ENCODE peak calls at places on chromosomes 3 and 15, in nine cellular contexts. Q is AG04450, W is AG10803, D is body of pancreas, I is IMR-90, R is fibroblast of pulmonary artery, T is pancreas, Y is thyroid gland, H is lower leg skin. C is an unnamed sample.

GRCh38 chr15:100201376-100202280 is 140.1 kb downstream of the ADAMTS17 start:
- DNase-seq in Q (no peak), W (peak), D (no peak), I (no peak), R (no peak), T (peak), Y (no peak), H (no peak), C (no peak)

GRCh38 chr3:52289338-52289746 is 1.7 kb downstream of the GLYCTK start:
- DNase-seq in Q (no peak), W (no peak), D (peak), I (no peak), R (no peak), T (peak), Y (no peak), H (no peak), C (no peak)

GRCh38 chr15:91566116-91566515 is 287.4 kb upstream of the SLCO3A1 start:
- DNase-seq in Q (no peak), W (no peak), D (no peak), I (no peak), R (no peak), T (no peak), Y (no peak), H (no peak), C (no peak)

GRCh38 chr3:182763896-182764295 is 29.4 kb upstream of the ATP11B start:
- DNase-seq in Q (no peak), W (no peak), D (no peak), I (no peak), R (no peak), T (no peak), Y (no peak), H (no peak), C (no peak)

GRCh38 chr3:72957303-72957702 is 39.3 kb upstream of the PPP4R2 start:
- DNase-seq in Q (no peak), W (no peak), D (peak), I (no peak), R (peak), T (no peak), Y (no peak), H (no peak), C (no peak)

GRCh38 chr3:41200669-41201021 is 1.3 kb downstream of the CTNNB1 start:
- DNase-seq in Q (no peak), W (peak), D (no peak), I (peak), R (peak), T (no peak), Y (peak), H (peak), C (peak)

GRCh38 chr3:11214451-11214987 is 57.7 kb upstream of the ATG7 start:
- DNase-seq in Q (no peak), W (no peak), D (no peak), I (no peak), R (no peak), T (no peak), Y (no peak), H (no peak), C (no peak)

GRCh38 chr15:51077565-51078153 is 17.0 kb downstream of the TNFAIP8L3 start:
- DNase-seq in Q (no peak), W (peak), D (peak), I (no peak), R (peak), T (peak), Y (peak), H (no peak), C (peak)

GRCh38 chr3:131501949-131502348 is 822 bp downstream of the MRPL3 start:
- DNase-seq in Q (no peak), W (no peak), D (no peak), I (no peak), R (no peak), T (no peak), Y (no peak), H (no peak), C (no peak)

GRCh38 chr15:91821458-91821857 is 32.0 kb upstream of the SLCO3A1 start:
- DNase-seq in Q (no peak), W (no peak), D (no peak), I (no peak), R (no peak), T (no peak), Y (no peak), H (no peak), C (no peak)

GRCh38 chr3:29004885-29005599 is 275.8 kb upstream of the RBMS3 start:
- DNase-seq in Q (no peak), W (no peak), D (no peak), I (no peak), R (no peak), T (no peak), Y (no peak), H (no peak), C (no peak)

GRCh38 chr3:135491478-135491877 is 474.1 kb upstream of the PPP2R3A start:
- DNase-seq in Q (no peak), W (no peak), D (no peak), I (no peak), R (no peak), T (no peak), Y (no peak), H (no peak), C (peak)

GRCh38 chr3:7577513-7577912 is 716.6 kb downstream of the GRM7 start:
- DNase-seq in Q (no peak), W (no peak), D (no peak), I (no peak), R (no peak), T (no peak), Y (no peak), H (no peak), C (no peak)

GRCh38 chr15:60552224-60552623 is 73.3 kb upstream of the ICE2 start:
- DNase-seq in Q (no peak), W (no peak), D (no peak), I (no peak), R (no peak), T (no peak), Y (no peak), H (no peak), C (no peak)

DNA sequence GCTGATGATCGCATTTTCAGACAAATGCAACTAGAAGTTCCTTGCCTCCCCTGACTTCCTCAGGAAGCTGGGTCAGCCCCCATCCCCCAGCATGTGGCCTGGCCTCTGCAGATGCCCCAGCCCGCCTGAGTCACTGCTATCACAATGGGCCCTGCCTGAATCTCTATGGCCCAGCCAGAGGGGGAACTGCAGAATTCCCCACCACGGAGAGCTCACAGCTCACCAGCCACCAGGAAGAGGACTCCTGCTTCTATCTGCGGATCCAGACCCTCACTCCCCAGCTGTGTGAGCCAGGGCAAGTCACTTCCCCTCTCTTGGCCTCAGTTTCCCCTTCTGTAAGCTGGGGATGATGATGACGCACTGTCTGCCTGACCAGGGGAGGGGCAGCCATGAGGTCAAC is 6.9 kb downstream of the PLXND1 start:
- DNase-seq in Q (no peak), W (peak), D (no peak), I (peak), R (peak), T (no peak), Y (no peak), H (no peak), C (peak)
- H3K4me3 ChIP-seq in Q (no peak), W (no peak), D (no peak), I (no peak), R (no peak), T (no peak), Y (no peak), H (no peak), C (no peak)

GRCh38 chr15:80915462-80915861 is 74.2 kb downstream of the MESD start:
- DNase-seq in Q (no peak), W (no peak), D (no peak), I (no peak), R (no peak), T (no peak), Y (no peak), H (no peak), C (no peak)
- TF ChIP-seq CTCF in Q (no peak), W (no peak), D (no peak), I (no peak), R (no peak), T (no peak), Y (no peak), H (no peak), C (no peak)

GRCh38 chr15:96135166-96136093 is 195.1 kb upstream of the NR2F2 start:
- DNase-seq in Q (no peak), W (no peak), D (no peak), I (no peak), R (no peak), T (no peak), Y (no peak), H (no peak), C (no peak)
- H3K4me3 ChIP-seq in Q (no peak), W (no peak), D (no peak), I (no peak), R (no peak), T (no peak), Y (no peak), H (no peak), C (no peak)

DNA sequence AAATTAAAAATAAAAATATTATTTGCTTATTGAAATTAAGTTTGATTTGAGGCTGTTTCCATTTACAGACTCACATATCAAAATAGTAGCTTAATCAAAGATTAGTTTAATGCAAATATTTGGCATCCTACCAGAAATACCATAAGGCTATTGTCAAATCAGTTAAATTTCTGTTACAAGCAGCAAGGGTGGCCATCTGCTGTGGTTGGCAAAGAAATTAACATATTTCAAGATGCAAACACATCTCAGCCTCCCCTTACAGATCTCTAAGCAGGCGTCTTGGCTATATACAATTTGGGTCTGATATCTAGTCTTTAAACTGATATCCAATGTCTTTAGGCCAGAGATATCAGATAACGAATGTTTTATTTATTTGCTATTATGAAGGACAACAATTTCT is 83.2 kb upstream of the NEDD4 start:
- DNase-seq in Q (no peak), W (no peak), D (no peak), I (no peak), R (no peak), T (no peak), Y (no peak), H (no peak), C (no peak)
- TF ChIP-seq CTCF in Q (no peak), W (no peak), D (no peak), I (no peak), R (no peak), T (no peak), Y (no peak), H (no peak), C (no peak)

GRCh38 chr3:129429080-129429451 is 630 bp upstream of the EFCAB12 start:
- DNase-seq in Q (no peak), W (no peak), D (no peak), I (no peak), R (no peak), T (no peak), Y (no peak), H (no peak), C (no peak)

GRCh38 chr3:129428382-129429079 is at the start of gene EFCAB12:
- DNase-seq in Q (peak), W (peak), D (peak), I (peak), R (peak), T (peak), Y (peak), H (peak), C (peak)

GRCh38 chr3:129429597-129429996 is 1.2 kb upstream of the EFCAB12 start:
- DNase-seq in Q (no peak), W (no peak), D (no peak), I (no peak), R (no peak), T (no peak), Y (no peak), H (no peak), C (no peak)

GRCh38 chr3:129425619-129426018 is 2.8 kb downstream of the EFCAB12 start:
- DNase-seq in Q (no peak), W (no peak), D (no peak), I (no peak), R (no peak), T (no peak), Y (no peak), H (no peak), C (no peak)

GRCh38 chr3:129428020-129428381 is 435 bp downstream of the EFCAB12 start:
- DNase-seq in Q (no peak), W (no peak), D (no peak), I (no peak), R (no peak), T (no peak), Y (no peak), H (no peak), C (no peak)
- H3K4me3 ChIP-seq in Q (peak), W (peak), D (peak), I (peak), R (peak), T (peak), Y (peak), H (no peak), C (peak)

C was measured in brain microvascular endothelial cell.